ENCODE peak calls at places on chromosomes 7 and 10, in six cellular contexts. One of them, this sample, is unnamed.

GRCh38 chr7:29957921-29958320 is 31.7 kb downstream of the SCRN1 start:
- DNase-seq in GM23248: no peak
- DNase-seq in stimulated activated CD4-positive, alpha-beta T cell treated with anti-CD3 and anti-CD28 coated beads, Interleukin-4, amount 100 ng/mL, for 4 hours: no peak
- DNase-seq in neuronal stem cell: no peak
- DNase-seq in cerebellum: peak; percentile 92
- DNase-seq in LoVo: no peak
- DNase-seq in this sample: no peak

GRCh38 chr7:142400042-142400441 is 142.2 kb upstream of the PRSS58 start:
- DNase-seq in GM23248: no peak
- DNase-seq in stimulated activated CD4-positive, alpha-beta T cell treated with anti-CD3 and anti-CD28 coated beads, Interleukin-4, amount 100 ng/mL, for 4 hours: no peak
- DNase-seq in neuronal stem cell: no peak
- DNase-seq in cerebellum: no peak
- DNase-seq in LoVo: no peak
- DNase-seq in this sample: no peak

GRCh38 chr7:553637-554111 is 34.0 kb upstream of the PDGFA start:
- DNase-seq in GM23248: no peak
- DNase-seq in stimulated activated CD4-positive, alpha-beta T cell treated with anti-CD3 and anti-CD28 coated beads, Interleukin-4, amount 100 ng/mL, for 4 hours: no peak
- DNase-seq in neuronal stem cell: no peak
- DNase-seq in cerebellum: no peak
- DNase-seq in LoVo: no peak
- DNase-seq in this sample: no peak

GRCh38 chr10:79349766-79350406 is 2.6 kb downstream of the PPIF start:
- DNase-seq in GM23248: no peak
- DNase-seq in stimulated activated CD4-positive, alpha-beta T cell treated with anti-CD3 and anti-CD28 coated beads, Interleukin-4, amount 100 ng/mL, for 4 hours: no peak
- DNase-seq in neuronal stem cell: no peak
- DNase-seq in cerebellum: no peak
- DNase-seq in LoVo: no peak
- DNase-seq in this sample: no peak

GRCh38 chr10:50613150-50613549 is 10.6 kb downstream of the SGMS1 start:
- DNase-seq in GM23248: no peak
- DNase-seq in stimulated activated CD4-positive, alpha-beta T cell treated with anti-CD3 and anti-CD28 coated beads, Interleukin-4, amount 100 ng/mL, for 4 hours: no peak
- DNase-seq in neuronal stem cell: no peak
- DNase-seq in cerebellum: no peak
- DNase-seq in LoVo: no peak
- DNase-seq in this sample: no peak

GRCh38 chr7:46230298-46231295 is 309.5 kb upstream of the IGFBP3 start:
- DNase-seq in GM23248: peak; percentile 20
- DNase-seq in stimulated activated CD4-positive, alpha-beta T cell treated with anti-CD3 and anti-CD28 coated beads, Interleukin-4, amount 100 ng/mL, for 4 hours: no peak
- DNase-seq in neuronal stem cell: no peak
- DNase-seq in cerebellum: no peak
- DNase-seq in LoVo: no peak
- DNase-seq in this sample: no peak

GRCh38 chr7:141590666-141591065 is 39.5 kb downstream of the AGK start:
- DNase-seq in GM23248: peak; percentile 1
- DNase-seq in stimulated activated CD4-positive, alpha-beta T cell treated with anti-CD3 and anti-CD28 coated beads, Interleukin-4, amount 100 ng/mL, for 4 hours: no peak
- DNase-seq in neuronal stem cell: no peak
- DNase-seq in cerebellum: no peak
- DNase-seq in LoVo: no peak
- DNase-seq in this sample: no peak

GRCh38 chr10:110486680-110487410 is 10.9 kb upstream of the DUSP5 start:
- DNase-seq in GM23248: no peak
- DNase-seq in stimulated activated CD4-positive, alpha-beta T cell treated with anti-CD3 and anti-CD28 coated beads, Interleukin-4, amount 100 ng/mL, for 4 hours: no peak
- DNase-seq in neuronal stem cell: no peak
- DNase-seq in cerebellum: no peak
- DNase-seq in LoVo: no peak
- DNase-seq in this sample: no peak

GRCh38 chr10:43259981-43260761 is 6.7 kb downstream of the RASGEF1A start:
- DNase-seq in GM23248: no peak
- DNase-seq in stimulated activated CD4-positive, alpha-beta T cell treated with anti-CD3 and anti-CD28 coated beads, Interleukin-4, amount 100 ng/mL, for 4 hours: no peak
- DNase-seq in neuronal stem cell: no peak
- DNase-seq in cerebellum: no peak
- DNase-seq in LoVo: no peak
- DNase-seq in this sample: no peak

GRCh38 chr10:76675951-76676587 is 961.5 kb downstream of the KCNMA1 start:
- DNase-seq in GM23248: peak; percentile 70
- DNase-seq in stimulated activated CD4-positive, alpha-beta T cell treated with anti-CD3 and anti-CD28 coated beads, Interleukin-4, amount 100 ng/mL, for 4 hours: no peak
- DNase-seq in neuronal stem cell: no peak
- DNase-seq in cerebellum: peak; percentile 15
- DNase-seq in LoVo: no peak
- DNase-seq in this sample: no peak

GRCh38 chr10:124362572-124362971 is 56.2 kb downstream of the OAT start:
- DNase-seq in GM23248: no peak
- DNase-seq in stimulated activated CD4-positive, alpha-beta T cell treated with anti-CD3 and anti-CD28 coated beads, Interleukin-4, amount 100 ng/mL, for 4 hours: no peak
- DNase-seq in neuronal stem cell: no peak
- DNase-seq in cerebellum: no peak
- DNase-seq in LoVo: no peak
- DNase-seq in this sample: no peak

GRCh38 chr7:78510580-78511188 is 712.1 kb downstream of the PHTF2 start:
- DNase-seq in GM23248: peak; percentile 80
- DNase-seq in stimulated activated CD4-positive, alpha-beta T cell treated with anti-CD3 and anti-CD28 coated beads, Interleukin-4, amount 100 ng/mL, for 4 hours: no peak
- DNase-seq in neuronal stem cell: peak; percentile 31
- DNase-seq in cerebellum: no peak
- DNase-seq in LoVo: peak; percentile 61
- DNase-seq in this sample: no peak

GRCh38 chr7:76358478-76359110 is at the start of gene YWHAG:
- DNase-seq in GM23248: peak; percentile 98
- DNase-seq in stimulated activated CD4-positive, alpha-beta T cell treated with anti-CD3 and anti-CD28 coated beads, Interleukin-4, amount 100 ng/mL, for 4 hours: peak; percentile 81
- DNase-seq in neuronal stem cell: peak; percentile 90
- DNase-seq in cerebellum: peak; percentile 95
- DNase-seq in LoVo: peak; percentile 95
- DNase-seq in this sample: peak; percentile 85

GRCh38 chr10:24730811-24731210 is 7.1 kb upstream of the ARHGAP21 start:
- DNase-seq in GM23248: no peak
- DNase-seq in stimulated activated CD4-positive, alpha-beta T cell treated with anti-CD3 and anti-CD28 coated beads, Interleukin-4, amount 100 ng/mL, for 4 hours: no peak
- DNase-seq in neuronal stem cell: no peak
- DNase-seq in cerebellum: no peak
- DNase-seq in LoVo: no peak
- DNase-seq in this sample: no peak

GRCh38 chr10:132547421-132547861 is 9.9 kb downstream of the INPP5A start:
- DNase-seq in GM23248: no peak
- DNase-seq in stimulated activated CD4-positive, alpha-beta T cell treated with anti-CD3 and anti-CD28 coated beads, Interleukin-4, amount 100 ng/mL, for 4 hours: peak; percentile 63
- DNase-seq in neuronal stem cell: no peak
- DNase-seq in cerebellum: no peak
- DNase-seq in LoVo: no peak
- DNase-seq in this sample: no peak

GRCh38 chr10:21334891-21335696 is 190.4 kb downstream of the SKIDA1 start:
- DNase-seq in GM23248: peak; percentile 95
- DNase-seq in stimulated activated CD4-positive, alpha-beta T cell treated with anti-CD3 and anti-CD28 coated beads, Interleukin-4, amount 100 ng/mL, for 4 hours: no peak
- DNase-seq in neuronal stem cell: no peak
- DNase-seq in cerebellum: no peak
- DNase-seq in LoVo: peak; percentile 73
- DNase-seq in this sample: no peak

GRCh38 chr10:68989317-68989990 is 851 bp downstream of the KIFBP start:
- DNase-seq in GM23248: peak; percentile 61
- DNase-seq in stimulated activated CD4-positive, alpha-beta T cell treated with anti-CD3 and anti-CD28 coated beads, Interleukin-4, amount 100 ng/mL, for 4 hours: no peak
- DNase-seq in neuronal stem cell: no peak
- DNase-seq in cerebellum: no peak
- DNase-seq in LoVo: no peak
- DNase-seq in this sample: no peak

GRCh38 chr10:50536617-50537252 is 87.0 kb downstream of the SGMS1 start:
- DNase-seq in GM23248: peak; percentile 79
- DNase-seq in stimulated activated CD4-positive, alpha-beta T cell treated with anti-CD3 and anti-CD28 coated beads, Interleukin-4, amount 100 ng/mL, for 4 hours: no peak
- DNase-seq in neuronal stem cell: no peak
- DNase-seq in cerebellum: no peak
- DNase-seq in LoVo: no peak
- DNase-seq in this sample: no peak

GRCh38 chr10:129743738-129744133 is 220.3 kb downstream of the EBF3 start:
- DNase-seq in GM23248: no peak
- DNase-seq in stimulated activated CD4-positive, alpha-beta T cell treated with anti-CD3 and anti-CD28 coated beads, Interleukin-4, amount 100 ng/mL, for 4 hours: no peak
- DNase-seq in neuronal stem cell: no peak
- DNase-seq in cerebellum: no peak
- DNase-seq in LoVo: no peak
- DNase-seq in this sample: no peak

GRCh38 chr7:93148135-93148534 is at the start of gene SAMD9L:
- DNase-seq in GM23248: peak; percentile 56
- DNase-seq in stimulated activated CD4-positive, alpha-beta T cell treated with anti-CD3 and anti-CD28 coated beads, Interleukin-4, amount 100 ng/mL, for 4 hours: no peak
- DNase-seq in neuronal stem cell: no peak
- DNase-seq in cerebellum: no peak
- DNase-seq in LoVo: peak; percentile 50
- DNase-seq in this sample: no peak

GRCh38 chr7:150580995-150581394 is 13.8 kb downstream of the GIMAP4 start:
- DNase-seq in GM23248: no peak
- DNase-seq in stimulated activated CD4-positive, alpha-beta T cell treated with anti-CD3 and anti-CD28 coated beads, Interleukin-4, amount 100 ng/mL, for 4 hours: no peak
- DNase-seq in neuronal stem cell: no peak
- DNase-seq in cerebellum: no peak
- DNase-seq in LoVo: no peak
- DNase-seq in this sample: no peak

GRCh38 chr7:99127636-99128035 is 16.3 kb downstream of the SMURF1 start:
- DNase-seq in GM23248: peak; percentile 88
- DNase-seq in stimulated activated CD4-positive, alpha-beta T cell treated with anti-CD3 and anti-CD28 coated beads, Interleukin-4, amount 100 ng/mL, for 4 hours: no peak
- DNase-seq in neuronal stem cell: no peak
- DNase-seq in cerebellum: no peak
- DNase-seq in LoVo: no peak
- DNase-seq in this sample: no peak

GRCh38 chr10:93473161-93473560 is 9.0 kb downstream of the MYOF start:
- DNase-seq in GM23248: no peak
- DNase-seq in stimulated activated CD4-positive, alpha-beta T cell treated with anti-CD3 and anti-CD28 coated beads, Interleukin-4, amount 100 ng/mL, for 4 hours: no peak
- DNase-seq in neuronal stem cell: no peak
- DNase-seq in cerebellum: no peak
- DNase-seq in LoVo: no peak
- DNase-seq in this sample: no peak

GRCh38 chr7:135899458-135899857 is 77.7 kb downstream of the MTPN start:
- DNase-seq in GM23248: no peak
- DNase-seq in stimulated activated CD4-positive, alpha-beta T cell treated with anti-CD3 and anti-CD28 coated beads, Interleukin-4, amount 100 ng/mL, for 4 hours: no peak
- DNase-seq in neuronal stem cell: no peak
- DNase-seq in cerebellum: no peak
- DNase-seq in LoVo: no peak
- DNase-seq in this sample: no peak

GRCh38 chr10:35959103-35959740 is 317.1 kb upstream of the FZD8 start:
- DNase-seq in GM23248: no peak
- DNase-seq in stimulated activated CD4-positive, alpha-beta T cell treated with anti-CD3 and anti-CD28 coated beads, Interleukin-4, amount 100 ng/mL, for 4 hours: no peak
- DNase-seq in neuronal stem cell: no peak
- DNase-seq in cerebellum: no peak
- DNase-seq in LoVo: no peak
- DNase-seq in this sample: no peak

GRCh38 chr7:69690329-69690728 is 92.1 kb downstream of the AUTS2 start:
- DNase-seq in GM23248: no peak
- DNase-seq in stimulated activated CD4-positive, alpha-beta T cell treated with anti-CD3 and anti-CD28 coated beads, Interleukin-4, amount 100 ng/mL, for 4 hours: no peak
- DNase-seq in neuronal stem cell: no peak
- DNase-seq in cerebellum: no peak
- DNase-seq in LoVo: no peak
- DNase-seq in this sample: no peak